ENCODE peak calls at places on chromosome 18, in six cellular contexts. U, J, I, G, H and L are unnamed samples.

GRCh38 chr18:58535340-58536186 is 93.3 kb downstream of the ALPK2 start:
- DNase-seq in U (no peak), J (no peak), I (no peak), G (no peak), H (no peak), L (no peak)

GRCh38 chr18:13877133-13877532 is 38.2 kb downstream of the MC2R start:
- DNase-seq in U (no peak), J (no peak), I (no peak), G (no peak), H (no peak), L (no peak)

GRCh38 chr18:8121942-8122480 is 487.2 kb upstream of the RAB12 start:
- DNase-seq in U (peak), J (no peak), I (no peak), G (no peak), H (peak), L (no peak)

GRCh38 chr18:76847926-76848325 is 25.6 kb downstream of the ZNF236 start:
- DNase-seq in U (no peak), J (no peak), I (no peak), G (no peak), H (no peak), L (no peak)

GRCh38 chr18:33699372-33699771 is 121.4 kb downstream of the ASXL3 start:
- DNase-seq in U (no peak), J (no peak), I (no peak), G (no peak), H (no peak), L (no peak)

GRCh38 chr18:6543330-6543908 is 128.7 kb upstream of the L3MBTL4 start:
- DNase-seq in U (peak), J (peak), I (no peak), G (no peak), H (no peak), L (no peak)

GRCh38 chr18:56815926-56816325 is 164.8 kb downstream of the WDR7 start:
- DNase-seq in U (no peak), J (no peak), I (no peak), G (no peak), H (no peak), L (no peak)

GRCh38 chr18:45370190-45371010 is 244.9 kb upstream of the SLC14A2 start:
- DNase-seq in U (no peak), J (no peak), I (no peak), G (no peak), H (no peak), L (no peak)

GRCh38 chr18:75029456-75029855 is 179.5 kb downstream of the PTGR3 start:
- DNase-seq in U (no peak), J (no peak), I (no peak), G (no peak), H (no peak), L (no peak)